ENCODE peak calls at places on chromosomes 4 and X, in eight cellular contexts. F is cardiac muscle cell; T is lower lobe of right lung; X is effector memory CD4-positive, alpha-beta T cell; V is right lobe of liver; Y is endodermal cell; L is fibroblast of lung; S is left ventricle myocardium inferior. O is an unnamed sample. For H3K9me3 and H3K4me1, the result is how much of the 10 kb centered on the place peaks cover.

GRCh38 chr4:68673143-68673542 is 2.7 kb upstream of the UGT2B15 start:
- DNase-seq in X (no peak), T (no peak), Y (no peak), V (no peak), S (no peak), L (no peak), F (no peak), O (no peak)

GRCh38 chr4:150232029-150232428 is 153.8 kb downstream of the DCLK2 start:
- DNase-seq in X (no peak), V (no peak), L (no peak), Y (no peak), F (no peak), S (no peak), T (no peak), O (no peak)

GRCh38 chr4:123987408-123987807 is 590.8 kb downstream of the SPRY1 start:
- DNase-seq in L (no peak), Y (no peak), S (no peak), X (no peak), V (no peak), F (peak), T (no peak), O (no peak)

GRCh38 chr4:7584133-7584532 is 149.4 kb upstream of the PSAPL1 start:
- DNase-seq in F (no peak), V (no peak), L (no peak), S (no peak), X (no peak), T (no peak), Y (no peak), O (no peak)

GRCh38 chrX:1452497-1453389 is at the start of gene ASMTL:
- DNase-seq in Y (peak), S (peak), L (peak), V (peak), F (peak), T (peak), X (peak), O (peak)

GRCh38 chr4:89110541-89110985 is 770 bp upstream of the TIGD2 start:
- DNase-seq in F (no peak), Y (peak), T (no peak), V (no peak), L (no peak), S (no peak), X (no peak), O (no peak)

GRCh38 chr4:10225096-10225495 is 108.5 kb upstream of the WDR1 start:
- DNase-seq in F (no peak), Y (no peak), T (no peak), L (no peak), V (no peak), X (no peak), S (no peak), O (no peak)

GRCh38 chrX:94288325-94288724 is 614.3 kb downstream of the FAM133A start:
- DNase-seq in V (no peak), T (no peak), Y (no peak), X (no peak), S (no peak), L (no peak), F (no peak), O (no peak)

GRCh38 chr4:158356331-158356730 is 146.0 kb downstream of the TMEM144 start:
- DNase-seq in F (no peak), Y (no peak), T (no peak), L (no peak), V (no peak), X (no peak), S (no peak), O (no peak)

GRCh38 chrX:39682778-39683177 is 415.0 kb downstream of the BCOR start:
- DNase-seq in Y (peak), T (no peak), V (no peak), L (no peak), X (no peak), S (no peak), F (no peak), O (no peak)

GRCh38 chrX:71859637-71860036 is 51.0 kb upstream of the NHSL2 start:
- DNase-seq in F (peak), Y (peak), L (peak), S (no peak), X (no peak), V (no peak), T (no peak), O (peak)

GRCh38 chr4:11505225-11505971 is 76.7 kb upstream of the HS3ST1 start:
- DNase-seq in F (peak), S (no peak), Y (no peak), V (no peak), X (no peak), T (no peak), L (no peak), O (no peak)

GRCh38 chr4:186227221-186227620 is at the start of gene KLKB1:
- DNase-seq in Y (no peak), F (peak), L (peak), T (no peak), X (no peak), S (no peak), V (no peak), O (no peak)

GRCh38 chr4:184934961-184935360 is 83.3 kb upstream of the HELT start:
- DNase-seq in T (no peak), S (no peak), F (no peak), Y (no peak), X (no peak), V (no peak), L (no peak), O (no peak)

GRCh38 chrX:136034622-136035021 is 49.4 kb downstream of the SLC9A6 start:
- DNase-seq in Y (no peak), S (no peak), F (peak), T (no peak), L (no peak), X (no peak), V (no peak), O (no peak)

GRCh38 chr4:8427761-8428287 is 12.7 kb downstream of the ACOX3 start:
- DNase-seq in X (no peak), T (no peak), Y (no peak), S (peak), F (peak), V (no peak), L (peak), O (no peak)

GRCh38 chr4:41009411-41009810 is 204.9 kb downstream of the APBB2 start:
- DNase-seq in T (no peak), F (peak), Y (no peak), L (peak), X (no peak), S (no peak), V (no peak), O (no peak)

GRCh38 chr4:155735506-155735905 is 23.3 kb upstream of the GUCY1B1 start:
- DNase-seq in L (peak), X (no peak), Y (no peak), S (no peak), T (no peak), V (no peak), F (peak), O (no peak)

GRCh38 chr4:67746797-67747495 is 7.2 kb downstream of the GNRHR start:
- DNase-seq in L (peak), T (no peak), F (peak), Y (no peak), X (no peak), S (no peak), V (no peak), O (peak)

GRCh38 chr4:165654556-165654955 is 218.5 kb upstream of the TLL1 start:
- DNase-seq in T (no peak), L (no peak), V (no peak), F (no peak), X (no peak), S (no peak), Y (no peak), O (no peak)
- H3K9me3 ChIP-seq in T (under half), L (under half), V (under half), F (under half), X (under half), S (under half), Y (under half), O (under half)

GRCh38 chrX:119573840-119574393 is 446 bp upstream of the UBE2A start:
- DNase-seq in V (no peak), L (no peak), X (no peak), S (peak), Y (peak), T (no peak), F (peak), O (no peak)
- H3K27ac ChIP-seq in V (peak), L (peak), X (peak), S (peak), Y (no peak), T (peak), F (peak), O (peak)

GRCh38 chr4:2259541-2260267 is 2.2 kb downstream of the MXD4 start:
- DNase-seq in X (no peak), F (no peak), Y (peak), L (no peak), V (peak), S (peak), T (peak), O (no peak)

GRCh38 chr4:2257361-2258001 is 4.4 kb downstream of the MXD4 start:
- DNase-seq in Y (peak), V (peak), F (no peak), T (peak), S (peak), L (no peak), X (no peak), O (no peak)

GRCh38 chr4:2260336-2261109 is 1.4 kb downstream of the MXD4 start:
- DNase-seq in T (peak), V (peak), F (no peak), X (no peak), L (no peak), Y (peak), S (peak), O (no peak)

GRCh38 chr4:2258091-2259035 is 3.5 kb downstream of the MXD4 start:
- DNase-seq in L (no peak), F (no peak), T (peak), V (peak), Y (peak), S (peak), X (no peak), O (no peak)

DNA sequence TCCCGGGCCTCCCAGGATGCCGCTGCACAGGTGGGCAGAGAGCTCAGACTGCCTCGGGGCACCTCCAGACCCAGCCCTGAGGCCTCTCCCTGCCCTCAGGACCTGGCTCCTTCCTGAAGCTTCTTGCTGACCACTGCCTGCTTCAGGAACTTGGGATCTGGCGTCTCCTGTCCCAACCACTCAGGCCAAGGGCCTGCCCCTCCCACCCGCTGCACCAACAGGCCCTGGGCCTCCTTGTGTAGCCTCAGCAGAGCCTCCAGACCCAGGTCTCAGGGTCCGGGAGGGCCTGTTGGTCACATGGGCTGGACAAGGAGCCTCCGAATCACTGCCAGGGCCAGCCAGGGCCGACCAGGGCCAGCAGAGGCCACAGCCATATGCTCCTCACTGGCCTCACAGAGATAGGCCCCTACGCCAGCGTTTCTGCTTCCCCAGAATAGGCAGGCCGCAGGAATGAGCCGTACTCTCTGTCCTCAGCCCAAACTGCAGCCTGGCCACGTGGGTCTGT is 2.8 kb downstream of the MXD4 start:
- DNase-seq in Y (peak), T (peak), F (no peak), S (peak), V (no peak), X (no peak), L (no peak), O (no peak)
- H3K4me1 ChIP-seq in Y (under half), T (half or more), F (under half), S (half or more), V (under half), X (under half), L (under half), O (under half)

GRCh38 chrX:97844943-97845342 is 961.2 kb downstream of the RPA4 start:
- DNase-seq in Y (no peak), L (no peak), F (no peak), S (no peak), V (no peak), T (no peak), X (no peak), O (no peak)
- H3K9me3 ChIP-seq in Y (under half), L (under half), F (under half), S (under half), V (under half), T (under half), X (under half), O (under half)

DNA sequence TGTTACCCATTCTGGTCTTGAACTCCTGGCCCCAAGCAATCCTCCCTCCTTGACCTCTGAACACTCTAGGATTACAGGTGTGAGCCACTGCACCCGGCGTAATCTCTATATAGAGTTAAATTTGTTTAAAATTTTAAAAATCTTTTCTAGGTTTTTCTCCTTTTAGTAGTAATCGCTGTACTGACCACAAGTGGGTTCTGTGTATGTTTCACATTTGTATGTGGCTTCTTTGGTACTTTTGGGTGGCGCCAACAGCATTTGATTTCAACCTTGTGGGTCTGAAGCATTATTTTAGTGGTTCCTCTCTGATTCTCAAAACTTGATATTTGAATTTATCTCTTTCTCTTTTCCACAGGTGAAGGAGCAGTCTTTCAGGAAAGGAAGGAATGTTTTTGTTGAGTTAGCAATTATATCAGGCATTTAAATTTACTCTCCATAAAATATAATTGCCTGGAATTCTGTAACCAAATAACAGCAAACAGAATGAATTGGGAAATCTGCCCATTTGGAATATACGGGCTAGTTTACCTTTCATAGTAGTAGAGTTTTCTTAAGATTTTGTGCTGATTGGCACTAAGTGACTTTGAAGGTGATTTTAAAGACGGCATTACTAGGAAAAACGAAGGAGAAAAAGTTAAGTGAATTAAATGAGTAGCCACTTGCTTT is 29.5 kb downstream of the ARHGAP10 start:
- DNase-seq in X (no peak), L (no peak), Y (no peak), S (no peak), T (no peak), F (no peak), V (no peak), O (no peak)
- H3K27ac ChIP-seq in X (no peak), L (no peak), Y (no peak), S (peak), T (no peak), F (no peak), V (no peak), O (no peak)